ENCODE peak calls at places on chromosome 7, in seven cellular contexts. L, Z, Y, T, J, H and N are unnamed samples.

GRCh38 chr7:98641646-98642489 is 24.8 kb downstream of the NPTX2 start:
- DNase-seq in Y (no peak), L (no peak), J (peak), H (no peak), T (no peak), Z (no peak), N (no peak)

GRCh38 chr7:36514289-36515243 is 124.9 kb downstream of the ANLN start:
- DNase-seq in T (no peak), J (no peak), Z (no peak), L (no peak), H (no peak), Y (no peak), N (no peak)

GRCh38 chr7:134996097-134996550 is 9.8 kb downstream of the AGBL3 start:
- DNase-seq in Y (no peak), H (no peak), T (no peak), L (no peak), J (peak), Z (no peak), N (no peak)

GRCh38 chr7:80106498-80107113 is 28.0 kb upstream of the GNAI1 start:
- DNase-seq in L (no peak), Z (no peak), J (no peak), Y (no peak), T (no peak), H (no peak), N (no peak)

GRCh38 chr7:102215706-102216105 is 71.0 kb upstream of the SH2B2 start:
- DNase-seq in Z (no peak), L (no peak), Y (no peak), J (no peak), H (no peak), T (no peak), N (no peak)

GRCh38 chr7:151142686-151143040 is 24.8 kb downstream of the GBX1 start:
- DNase-seq in L (peak), Z (no peak), H (no peak), T (no peak), Y (no peak), J (no peak), N (no peak)

GRCh38 chr7:84022686-84023308 is 171.8 kb downstream of the SEMA3A start:
- DNase-seq in Z (peak), Y (peak), H (no peak), L (no peak), J (no peak), T (no peak), N (no peak)

GRCh38 chr7:51265066-51265907 is 51.3 kb downstream of the COBL start:
- DNase-seq in J (no peak), H (no peak), L (no peak), Z (no peak), Y (peak), T (no peak), N (no peak)

GRCh38 chr7:84705701-84706100 is 481.2 kb downstream of the SEMA3D start:
- DNase-seq in L (no peak), H (no peak), Y (no peak), Z (no peak), T (no peak), J (no peak), N (no peak)

GRCh38 chr7:36006656-36007229 is 146.3 kb upstream of the EEPD1 start:
- DNase-seq in J (no peak), Y (no peak), T (no peak), L (no peak), H (no peak), Z (no peak), N (no peak)

GRCh38 chr7:149720372-149721083 is 52.9 kb downstream of the ZNF467 start:
- DNase-seq in J (no peak), H (no peak), L (peak), T (no peak), Z (no peak), Y (no peak), N (peak)

GRCh38 chr7:92461027-92462003 is 14.0 kb downstream of the GATAD1 start:
- DNase-seq in Y (peak), T (peak), J (no peak), H (no peak), Z (peak), L (peak), N (peak)

GRCh38 chr7:99352247-99352646 is 22.3 kb upstream of the ARPC1B start:
- DNase-seq in J (no peak), H (no peak), L (no peak), Z (no peak), Y (no peak), T (no peak), N (no peak)

GRCh38 chr7:901388-902154 is 25.2 kb downstream of the GET4 start:
- DNase-seq in T (peak), J (no peak), Z (peak), L (peak), Y (peak), H (peak), N (peak)
- TF ChIP-seq CTCF in T (no peak), J (no peak), Z (no peak), L (no peak), Y (no peak), H (no peak), N (no peak)

DNA sequence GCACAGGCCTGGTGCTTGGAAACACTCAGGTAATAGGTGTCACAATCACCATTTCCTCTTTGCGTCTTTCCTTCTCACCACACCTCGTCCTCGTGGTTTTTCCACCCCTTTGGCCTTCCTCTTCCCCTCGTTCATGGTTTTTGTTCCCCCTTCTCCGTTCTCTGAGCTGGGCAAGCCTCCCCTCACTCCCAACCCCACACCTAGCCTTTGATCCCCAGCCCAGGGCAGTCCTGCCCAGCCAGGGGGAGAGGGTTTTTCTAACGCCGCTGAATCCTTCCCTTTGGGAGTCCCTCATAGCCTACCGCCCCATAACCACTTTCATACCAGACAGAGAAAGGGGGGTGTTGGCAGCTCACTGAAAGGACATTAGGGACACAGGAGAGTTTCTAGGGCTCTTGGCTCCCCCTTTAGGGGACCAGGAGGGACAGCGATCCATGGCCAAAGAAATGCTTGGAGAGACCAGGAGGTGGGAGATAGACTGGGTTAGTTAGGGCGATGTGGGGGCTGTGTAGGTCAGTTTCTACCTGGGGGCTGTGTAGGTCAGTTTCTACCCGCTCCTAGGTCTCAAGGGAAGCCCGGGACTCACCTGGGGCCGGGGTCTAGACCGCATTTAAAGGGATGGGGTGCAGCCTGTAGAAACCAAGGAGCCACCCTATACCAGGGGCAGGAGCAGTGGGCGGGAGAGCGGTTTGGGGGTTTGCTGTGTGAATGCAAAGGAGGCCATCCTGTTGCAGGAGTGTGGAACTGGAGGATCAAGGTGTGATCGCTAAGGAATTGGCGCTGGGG is 1.4 kb downstream of the EPHB4 start:
- DNase-seq in L (no peak), Y (peak), Z (peak), T (peak), H (no peak), J (no peak), N (no peak)
- TF ChIP-seq CTCF in L (peak), Y (no peak), Z (peak), T (peak), H (no peak), J (no peak), N (no peak)

GRCh38 chr7:128724743-128725142 is 14.4 kb upstream of the CALU start:
- DNase-seq in T (no peak), L (no peak), H (no peak), Z (no peak), Y (no peak), J (no peak), N (no peak)

GRCh38 chr7:128718967-128719642 is 20.1 kb upstream of the CALU start:
- DNase-seq in Z (no peak), J (no peak), T (no peak), H (no peak), L (no peak), Y (no peak), N (no peak)

GRCh38 chr7:128725524-128725923 is 13.6 kb upstream of the CALU start:
- DNase-seq in L (no peak), J (no peak), Z (no peak), Y (no peak), T (no peak), H (no peak), N (no peak)

GRCh38 chr7:128726031-128726430 is 13.1 kb upstream of the CALU start:
- DNase-seq in Z (no peak), H (no peak), J (no peak), T (no peak), Y (no peak), L (no peak), N (no peak)

GRCh38 chr7:128721376-128721775 is 17.8 kb upstream of the CALU start:
- DNase-seq in Z (no peak), J (no peak), T (no peak), Y (no peak), L (no peak), H (no peak), N (no peak)
- TF ChIP-seq CTCF in Z (no peak), J (no peak), T (no peak), Y (no peak), L (no peak), H (no peak), N (no peak)

GRCh38 chr7:964401-965231 is 10.1 kb upstream of the ADAP1 start:
- DNase-seq in T (peak), H (no peak), J (no peak), Z (peak), Y (no peak), L (no peak), N (no peak)
- TF ChIP-seq CTCF in T (peak), H (no peak), J (no peak), Z (peak), Y (no peak), L (peak), N (no peak)

GRCh38 chr7:10022957-10023356 is 950.7 kb upstream of the PHF14 start:
- DNase-seq in H (no peak), Y (no peak), T (peak), L (no peak), J (no peak), Z (no peak), N (peak)
- TF ChIP-seq CTCF in H (no peak), Y (no peak), T (peak), L (peak), J (no peak), Z (no peak), N (no peak)

GRCh38 chr7:155295511-155295910 is 2.2 kb upstream of the INSIG1 start:
- DNase-seq in L (no peak), Z (no peak), H (no peak), J (no peak), Y (no peak), T (no peak), N (no peak)

GRCh38 chr7:155298288-155298833 is 683 bp downstream of the INSIG1 start:
- DNase-seq in Y (peak), Z (no peak), J (no peak), L (no peak), T (no peak), H (no peak), N (no peak)

GRCh38 chr7:155296006-155296787 is 1.5 kb upstream of the INSIG1 start:
- DNase-seq in Y (no peak), L (no peak), H (no peak), J (no peak), Z (no peak), T (no peak), N (no peak)

GRCh38 chr7:155297517-155298287 is at the start of gene INSIG1:
- DNase-seq in T (peak), Z (peak), H (peak), Y (peak), L (peak), J (peak), N (peak)

GRCh38 chr7:155296788-155297516 is 726 bp upstream of the INSIG1 start:
- DNase-seq in J (no peak), L (no peak), T (peak), Z (peak), H (peak), Y (peak), N (peak)
- TF ChIP-seq CTCF in J (no peak), L (peak), T (no peak), Z (no peak), H (no peak), Y (no peak), N (no peak)

GRCh38 chr7:124879103-124879502 is 50.5 kb downstream of the POT1 start:
- DNase-seq in T (no peak), Z (no peak), J (no peak), L (no peak), H (no peak), Y (no peak), N (no peak)
- TF ChIP-seq CTCF in T (no peak), Z (no peak), J (no peak), L (no peak), H (no peak), Y (no peak), N (no peak)